ENCODE peak calls at places on chromosomes 11 and 22, in five cellular contexts. J is H9; Y is activated CD8-positive, alpha-beta memory T cell treated with anti-CD3 and anti-CD28 coated beads, Interleukin-2, amount 50 U/mL, for 4 hours; S is lung microvascular endothelial cell; C is mammary epithelial cell. X is an unnamed sample.

GRCh38 chr11:34204396-34205279 is 99.2 kb downstream of the NAT10 start:
- DNase-seq in C (peak), J (no peak), Y (no peak), S (no peak), X (no peak)

GRCh38 chr22:22463855-22464540 is 44.5 kb downstream of the ZNF280B start:
- DNase-seq in J (peak), C (peak), S (peak), Y (peak), X (peak)

GRCh38 chr22:41028841-41029240 is 63.6 kb upstream of the EP300 start:
- DNase-seq in J (no peak), C (peak), S (no peak), Y (no peak), X (no peak)

GRCh38 chr11:61812736-61813411 is 3.9 kb downstream of the FADS1 start:
- DNase-seq in J (no peak), C (no peak), Y (no peak), S (no peak), X (no peak)

GRCh38 chr11:44140805-44141204 is 45.3 kb downstream of the EXT2 start:
- DNase-seq in Y (no peak), S (no peak), J (no peak), C (no peak), X (no peak)

GRCh38 chr11:121318848-121319834 is 26.6 kb downstream of the SC5D start:
- DNase-seq in S (peak), C (peak), Y (no peak), J (no peak), X (no peak)

GRCh38 chr11:94067010-94067409 is 45.9 kb downstream of the HEPHL1 start:
- DNase-seq in C (no peak), J (no peak), Y (no peak), S (no peak), X (no peak)

GRCh38 chr11:122976734-122977454 is 4.7 kb downstream of the BSX start:
- DNase-seq in J (peak), Y (no peak), S (no peak), C (no peak), X (no peak)

GRCh38 chr11:97364047-97364446 is 974.2 kb downstream of the JRKL start:
- DNase-seq in Y (no peak), C (no peak), J (no peak), S (peak), X (no peak)

GRCh38 chr11:109783842-109784241 is 309.4 kb upstream of the ZC3H12C start:
- DNase-seq in S (no peak), Y (no peak), C (no peak), J (no peak), X (no peak)

GRCh38 chr11:117769530-117769929 is 27.5 kb downstream of the DSCAML1 start:
- DNase-seq in S (no peak), Y (no peak), C (no peak), J (no peak), X (no peak)

GRCh38 chr11:46679252-46680163 is 20.9 kb downstream of the ARHGAP1 start:
- DNase-seq in J (no peak), Y (no peak), C (no peak), S (no peak), X (no peak)

GRCh38 chr22:50062509-50063135 is 4.5 kb upstream of the TTLL8 start:
- DNase-seq in S (no peak), J (no peak), Y (no peak), C (no peak), X (no peak)

GRCh38 chr11:40179541-40179940 is 1279.9 kb downstream of the LRRC4C start:
- DNase-seq in S (no peak), C (no peak), Y (no peak), J (no peak), X (no peak)

GRCh38 chr11:134074346-134074745 is 5.5 kb downstream of the JAM3 start:
- DNase-seq in S (no peak), C (no peak), Y (no peak), J (no peak), X (no peak)

GRCh38 chr11:35791088-35791958 is 128.7 kb downstream of the TRIM44 start:
- DNase-seq in C (no peak), Y (no peak), J (no peak), S (no peak), X (no peak)

GRCh38 chr22:44616461-44616860 is 85.5 kb upstream of the PRR5 start:
- DNase-seq in J (no peak), C (no peak), S (no peak), Y (no peak), X (no peak)

GRCh38 chr11:60844045-60844869 is 2.3 kb downstream of the CCDC86 start:
- DNase-seq in C (no peak), J (no peak), Y (no peak), S (no peak), X (no peak)

GRCh38 chr11:11608783-11609232 is 13.0 kb downstream of the GALNT18 start:
- DNase-seq in Y (no peak), C (peak), J (no peak), S (no peak), X (no peak)

GRCh38 chr11:12785901-12786300 is 111.7 kb downstream of the TEAD1 start:
- DNase-seq in C (no peak), Y (no peak), J (no peak), S (no peak), X (no peak)